ENCODE peak calls at places on chromosomes 12 and 14, in six cellular contexts. T is adrenal gland, W is left ventricle myocardium inferior, V is gastrocnemius medialis, U is mesendoderm, R is A549. L is an unnamed sample.
A peak's percentile ranks its signal among the peaks of the same experiment; 100 is the strongest.

GRCh38 chr12:65823481-65824313 is 586 bp upstream of the HMGA2 start:
- DNase-seq in U (peak; percentile 89), T (peak; percentile 15), R (peak; percentile 76), W (no peak), V (no peak), L (peak; percentile 83)

GRCh38 chr12:4164591-4165558 is 108.7 kb upstream of the CCND2 start:
- DNase-seq in T (peak; percentile 55), R (no peak), W (peak; percentile 40), V (no peak), U (peak; percentile 92), L (peak; percentile 95)

GRCh38 chr12:130665753-130666152 is 50.3 kb downstream of the RIMBP2 start:
- DNase-seq in V (no peak), U (no peak), T (no peak), W (no peak), R (no peak), L (no peak)

GRCh38 chr12:48824112-48824511 is 5.8 kb downstream of the CACNB3 start:
- DNase-seq in T (no peak), R (no peak), U (peak; percentile 66), V (no peak), W (no peak), L (no peak)

GRCh38 chr12:68297929-68298328 is 34.2 kb downstream of the MDM1 start:
- DNase-seq in V (no peak), U (no peak), T (no peak), W (no peak), R (no peak), L (no peak)

GRCh38 chr14:91414475-91415342 is 2.9 kb downstream of the CCDC88C start:
- DNase-seq in U (peak; percentile 70), R (no peak), T (no peak), W (no peak), V (no peak), L (no peak)

GRCh38 chr14:44404021-44404420 is 103.1 kb downstream of the FSCB start:
- DNase-seq in U (no peak), T (peak; percentile 20), W (no peak), V (no peak), R (no peak), L (peak; percentile 77)

GRCh38 chr12:19382111-19382526 is 57.2 kb upstream of the AEBP2 start:
- DNase-seq in W (no peak), V (no peak), U (peak; percentile 36), T (peak; percentile 60), R (peak; percentile 88), L (peak; percentile 59)

GRCh38 chr12:72139411-72139810 is 132.8 kb upstream of the TRHDE start:
- DNase-seq in V (no peak), W (no peak), R (no peak), U (no peak), T (no peak), L (no peak)

GRCh38 chr12:52713960-52714886 is 10.9 kb upstream of the KRT77 start:
- DNase-seq in W (no peak), R (peak; percentile 42), V (no peak), T (no peak), U (peak; percentile 41), L (no peak)

GRCh38 chr12:124921200-124922008 is 7.0 kb upstream of the UBC start:
- DNase-seq in U (peak; percentile 79), T (peak; percentile 62), R (peak; percentile 78), W (peak; percentile 45), V (peak; percentile 39), L (peak; percentile 67)

DNA sequence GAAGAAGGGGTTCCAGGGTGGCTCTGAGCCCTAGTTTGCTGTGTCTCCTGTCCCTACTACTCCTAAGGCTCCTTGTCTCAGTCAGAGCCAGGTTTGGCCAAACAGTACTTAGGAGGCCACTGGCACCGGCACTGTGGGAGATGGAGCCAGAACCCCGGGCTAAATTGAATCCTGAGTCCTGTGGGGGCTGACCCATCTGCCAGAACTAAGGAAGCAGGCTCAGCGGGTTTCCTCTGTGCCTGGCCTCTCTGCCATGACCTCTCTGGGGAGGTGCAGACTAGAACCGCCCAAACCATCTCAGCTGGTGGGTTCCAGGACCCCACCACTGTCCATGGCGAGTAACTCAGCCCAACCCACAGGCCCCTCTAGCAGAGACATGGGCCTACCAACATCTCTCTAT is 5.5 kb downstream of the ACTN1 start:
- DNase-seq in V (no peak), U (no peak), R (no peak), T (no peak), W (no peak), L (no peak)
- H3K4me1 ChIP-seq in V (no peaks in the 10 kb centered on the region), U (peaks cover 18% of the 10 kb centered on the region), R (peaks cover 85% of the 10 kb centered on the region), T (peaks cover 55% of the 10 kb centered on the region), W (peaks cover 88% of the 10 kb centered on the region), L (peaks cover 35% of the 10 kb centered on the region)

GRCh38 chr12:120844768-120845449 is 59.2 kb downstream of the SPPL3 start:
- DNase-seq in W (no peak), V (no peak), T (no peak), U (no peak), R (no peak), L (no peak)
- H3K4me1 ChIP-seq in W (peaks cover 88% of the 10 kb centered on the region), V (peaks cover 49% of the 10 kb centered on the region), T (peaks cover 45% of the 10 kb centered on the region), U (no peaks in the 10 kb centered on the region), R (peaks cover 6% of the 10 kb centered on the region), L (peaks cover 16% of the 10 kb centered on the region)

GRCh38 chr14:92586001-92586947 is 72.7 kb downstream of the RIN3 start:
- DNase-seq in U (no peak), R (no peak), W (no peak), V (no peak), T (peak; percentile 61), L (no peak)
- H3K4me1 ChIP-seq in U (no peaks in the 10 kb centered on the region), R (no peaks in the 10 kb centered on the region), W (peaks cover 41% of the 10 kb centered on the region), V (no peaks in the 10 kb centered on the region), T (peaks cover 22% of the 10 kb centered on the region), L (no peaks in the 10 kb centered on the region)

GRCh38 chr12:93130371-93131049 is 201.4 kb upstream of the EEA1 start:
- DNase-seq in U (no peak), W (no peak), V (no peak), R (no peak), T (no peak), L (no peak)

GRCh38 chr12:93135286-93136239 is 206.5 kb upstream of the EEA1 start:
- DNase-seq in U (no peak), R (no peak), W (no peak), T (no peak), V (no peak), L (peak; percentile 57)

GRCh38 chr12:93134175-93134574 is 205.1 kb upstream of the EEA1 start:
- DNase-seq in V (no peak), W (no peak), U (no peak), R (no peak), T (no peak), L (no peak)

GRCh38 chr12:93134893-93135285 is 205.8 kb upstream of the EEA1 start:
- DNase-seq in R (no peak), V (no peak), W (no peak), T (no peak), U (no peak), L (no peak)

DNA sequence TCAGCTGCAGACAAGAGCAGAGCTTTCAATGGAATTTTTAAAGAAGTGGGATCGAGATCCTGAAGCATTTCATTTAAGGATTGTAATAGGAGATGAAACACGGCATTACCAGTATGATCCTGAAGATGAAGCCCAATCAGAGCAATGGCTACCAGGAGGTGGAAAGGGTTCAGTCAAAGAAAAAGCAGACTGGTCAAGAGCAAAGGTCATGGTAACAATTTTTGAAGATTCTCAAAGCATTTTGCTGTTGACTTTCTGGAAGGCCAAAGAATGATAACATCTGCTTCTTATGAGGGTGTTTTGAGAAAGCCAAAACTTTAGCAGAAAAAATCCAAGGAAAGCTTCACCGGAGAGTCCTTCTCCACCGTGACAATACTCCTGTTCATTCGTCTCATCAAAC is 204.3 kb upstream of the EEA1 start:
- DNase-seq in V (no peak), T (no peak), R (no peak), U (no peak), W (no peak), L (no peak)
- H3K4me1 ChIP-seq in V (peaks cover 20% of the 10 kb centered on the region), T (peaks cover 20% of the 10 kb centered on the region), R (peaks cover 12% of the 10 kb centered on the region), U (peaks cover 2% of the 10 kb centered on the region), W (peaks cover 43% of the 10 kb centered on the region), L (peaks cover 28% of the 10 kb centered on the region)

GRCh38 chr12:75661927-75662326 is 150.5 kb upstream of the KRR1 start:
- DNase-seq in V (no peak), R (no peak), T (no peak), U (no peak), W (no peak), L (no peak)
- H3K4me1 ChIP-seq in V (no peaks in the 10 kb centered on the region), R (peaks cover 58% of the 10 kb centered on the region), T (peaks cover 31% of the 10 kb centered on the region), U (peaks cover under 1% of the 10 kb centered on the region), W (no peaks in the 10 kb centered on the region), L (peaks cover 46% of the 10 kb centered on the region)

DNA sequence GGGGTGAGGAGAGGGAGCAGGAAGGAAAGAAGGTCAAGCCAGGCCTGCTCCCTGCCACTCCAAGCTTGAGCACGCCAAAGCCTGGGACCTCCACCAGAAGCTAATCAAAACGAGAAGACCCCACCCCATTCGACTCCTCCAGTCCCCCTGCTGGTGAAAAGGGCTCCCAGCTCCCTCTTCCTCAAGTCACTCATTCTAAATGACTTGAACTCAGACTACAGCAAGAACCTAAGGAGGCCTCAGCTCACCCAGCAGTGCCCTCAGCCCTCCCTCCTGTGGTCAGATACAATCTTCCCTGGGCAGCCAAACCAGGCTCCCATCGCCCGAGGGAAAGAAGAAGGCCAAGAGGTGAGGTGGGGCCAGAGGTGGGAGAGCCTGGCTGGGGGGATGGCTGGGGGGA is 17.4 kb downstream of the HDAC7 start:
- DNase-seq in V (no peak), U (peak; percentile 68), W (no peak), T (no peak), R (no peak), L (no peak)
- H3K4me1 ChIP-seq in V (peaks cover 98% of the 10 kb centered on the region), U (peaks cover 9% of the 10 kb centered on the region), W (peaks cover 95% of the 10 kb centered on the region), T (peaks cover 85% of the 10 kb centered on the region), R (peaks cover 12% of the 10 kb centered on the region), L (no peaks in the 10 kb centered on the region)

GRCh38 chr14:93952829-93953228 is 23.5 kb downstream of the ASB2 start:
- DNase-seq in W (no peak), U (no peak), T (no peak), V (no peak), R (no peak), L (no peak)

GRCh38 chr14:93951798-93952540 is 24.4 kb downstream of the ASB2 start:
- DNase-seq in V (peak; percentile 64), U (no peak), W (no peak), T (no peak), R (no peak), L (no peak)

GRCh38 chr14:93954516-93954830 is 21.9 kb downstream of the ASB2 start:
- DNase-seq in U (no peak), W (no peak), R (no peak), V (no peak), T (no peak), L (no peak)

GRCh38 chr14:93953739-93954515 is 22.4 kb downstream of the ASB2 start:
- DNase-seq in T (peak; percentile 48), U (no peak), W (no peak), R (no peak), V (no peak), L (peak; percentile 52)

DNA sequence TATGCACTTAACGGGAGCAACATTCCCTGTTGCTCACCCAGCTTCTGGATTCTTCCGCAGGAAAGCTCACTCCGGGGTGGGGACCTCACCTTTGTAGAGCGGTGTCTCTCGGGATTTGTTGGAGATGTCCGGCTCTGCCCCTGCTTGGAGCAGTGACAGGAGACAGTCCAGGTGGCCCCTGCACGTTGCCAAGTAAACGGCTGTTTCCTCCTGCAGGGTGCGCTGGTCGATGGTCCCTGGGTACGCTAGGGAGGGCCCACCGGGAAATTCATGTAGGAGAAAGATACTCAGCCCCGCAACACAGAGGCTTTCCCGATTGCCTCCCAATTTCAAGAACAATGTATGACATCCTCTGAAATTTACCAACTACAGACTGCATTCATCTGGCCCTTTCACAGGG is 23.1 kb downstream of the ASB2 start:
- DNase-seq in V (no peak), W (no peak), T (no peak), R (no peak), U (peak; percentile 34), L (no peak)
- H3K4me1 ChIP-seq in V (peaks cover 67% of the 10 kb centered on the region), W (peaks cover 69% of the 10 kb centered on the region), T (peaks cover 20% of the 10 kb centered on the region), R (peaks cover 1% of the 10 kb centered on the region), U (peaks cover 4% of the 10 kb centered on the region), L (peaks cover 39% of the 10 kb centered on the region)

GRCh38 chr12:13103391-13104033 is at the start of gene GSG1:
- DNase-seq in T (no peak), W (no peak), U (no peak), V (no peak), R (no peak), L (no peak)
- H3K4me1 ChIP-seq in T (peaks cover 43% of the 10 kb centered on the region), W (peaks cover 36% of the 10 kb centered on the region), U (peaks cover 7% of the 10 kb centered on the region), V (peaks cover 30% of the 10 kb centered on the region), R (peaks cover 46% of the 10 kb centered on the region), L (peaks cover 27% of the 10 kb centered on the region)